ENCODE peak calls at places on chromosomes 13 and 19, in ten cellular contexts. V, U, X, B, H, S, W, O, I and T are unnamed samples.

GRCh38 chr13:20118268-20119140 is 42.3 kb downstream of the GJA3 start:
- DNase-seq in X (peak), B (no peak), I (no peak), S (peak), W (peak), H (no peak), U (no peak), O (peak), V (peak), T (peak)

GRCh38 chr13:39916330-39916729 is 260.9 kb downstream of the COG6 start:
- DNase-seq in V (no peak), I (no peak), S (no peak), U (no peak), B (no peak), W (no peak), O (peak), X (no peak), H (peak), T (no peak)

GRCh38 chr19:46828484-46828883 is 22.2 kb downstream of the AP2S1 start:
- DNase-seq in X (no peak), U (no peak), H (no peak), B (no peak), S (no peak), W (peak), I (no peak), O (peak), V (peak), T (peak)

GRCh38 chr13:22081430-22081829 is 410.6 kb downstream of the FGF9 start:
- DNase-seq in S (no peak), H (no peak), B (no peak), V (no peak), W (no peak), U (no peak), O (no peak), X (no peak), I (no peak), T (no peak)

GRCh38 chr19:45243144-45243732 is 2.0 kb downstream of the EXOC3L2 start:
- DNase-seq in X (no peak), B (no peak), V (no peak), S (no peak), O (no peak), I (no peak), H (no peak), U (no peak), W (no peak), T (peak)

GRCh38 chr19:8208710-8209110 is 460 bp upstream of the CERS4 start:
- DNase-seq in O (no peak), B (no peak), X (no peak), H (no peak), U (peak), W (no peak), V (no peak), I (no peak), S (no peak), T (peak)

GRCh38 chr13:30751183-30751933 is 16.0 kb downstream of the ALOX5AP start:
- DNase-seq in O (no peak), V (no peak), B (no peak), S (no peak), W (no peak), U (no peak), I (no peak), H (no peak), X (no peak), T (no peak)

GRCh38 chr19:13864513-13865242 is 12.3 kb upstream of the NANOS3 start:
- DNase-seq in X (no peak), W (no peak), U (no peak), V (no peak), B (no peak), S (no peak), I (no peak), O (no peak), H (no peak), T (peak)

GRCh38 chr19:19324059-19324755 is 3.6 kb downstream of the MAU2 start:
- DNase-seq in B (no peak), I (no peak), X (no peak), S (no peak), W (no peak), O (no peak), V (no peak), H (no peak), U (no peak), T (peak)

GRCh38 chr19:28349604-28350003 is 863.3 kb downstream of the UQCRFS1 start:
- DNase-seq in O (no peak), S (no peak), U (no peak), X (no peak), H (no peak), W (no peak), V (no peak), B (no peak), I (no peak), T (no peak)

GRCh38 chr19:38711726-38712153 is 32.5 kb downstream of the CAPN12 start:
- DNase-seq in V (no peak), S (no peak), I (no peak), H (peak), U (no peak), W (no peak), B (no peak), X (no peak), O (peak), T (peak)

GRCh38 chr13:28805193-28805819 is 14.8 kb upstream of the MTUS2 start:
- DNase-seq in O (peak), B (peak), S (peak), W (no peak), I (no peak), X (peak), U (no peak), H (no peak), V (peak), T (no peak)

GRCh38 chr13:104466016-104466415 is 1399.8 kb upstream of the SLC10A2 start:
- DNase-seq in O (no peak), S (no peak), W (no peak), B (no peak), U (no peak), H (no peak), I (no peak), X (no peak), V (peak), T (no peak)

GRCh38 chr13:114161644-114162532 is 17.2 kb upstream of the CFAP97D2 start:
- DNase-seq in H (no peak), I (no peak), O (peak), S (no peak), U (no peak), W (peak), X (no peak), B (no peak), V (peak), T (peak)

GRCh38 chr13:73228546-73228945 is 169.7 kb downstream of the KLF5 start:
- DNase-seq in W (no peak), V (peak), B (no peak), H (peak), X (no peak), U (no peak), I (no peak), O (peak), S (no peak), T (peak)

GRCh38 chr13:54536112-54536511 is 1507.5 kb downstream of the OLFM4 start:
- DNase-seq in U (no peak), H (no peak), B (no peak), W (no peak), V (peak), X (no peak), S (peak), I (no peak), O (no peak), T (no peak)

GRCh38 chr13:50574731-50575130 is 268.8 kb downstream of the DLEU7 start:
- DNase-seq in U (no peak), B (no peak), I (no peak), H (no peak), W (no peak), S (no peak), O (peak), X (no peak), V (no peak), T (peak)

GRCh38 chr13:25042141-25042540 is 53.8 kb upstream of the PABPC3 start:
- DNase-seq in O (no peak), B (no peak), I (no peak), H (no peak), X (no peak), V (no peak), U (no peak), W (no peak), S (no peak), T (no peak)

GRCh38 chr13:114132419-114133121 is at the start of gene RASA3:
- DNase-seq in V (peak), S (peak), H (peak), X (peak), O (peak), W (peak), B (peak), U (peak), I (peak), T (peak)

GRCh38 chr19:55385749-55386514 is at the start of gene RPL28:
- DNase-seq in W (peak), O (peak), B (peak), X (peak), U (peak), H (peak), S (peak), I (peak), V (peak), T (peak)

GRCh38 chr19:28710278-28710677 is 502.7 kb downstream of the UQCRFS1 start:
- DNase-seq in X (no peak), U (peak), S (peak), B (no peak), W (peak), H (peak), V (peak), O (peak), I (peak), T (no peak)

GRCh38 chr19:31314156-31314555 is 35.1 kb downstream of the TSHZ3 start:
- DNase-seq in H (no peak), V (peak), S (no peak), O (peak), X (no peak), W (no peak), U (no peak), I (no peak), B (no peak), T (no peak)

GRCh38 chr13:52158629-52159158 is 703 bp downstream of the NEK3 start:
- DNase-seq in O (peak), V (peak), B (no peak), U (no peak), X (no peak), W (peak), S (no peak), H (peak), I (no peak), T (peak)

GRCh38 chr19:9857920-9858746 is 23.0 kb downstream of the PIN1 start:
- DNase-seq in U (no peak), H (peak), X (no peak), O (no peak), S (no peak), W (no peak), V (no peak), I (no peak), B (no peak), T (peak)

GRCh38 chr13:101424381-101425155 is 8.3 kb upstream of the NALCN start:
- DNase-seq in B (no peak), S (no peak), U (no peak), X (no peak), I (no peak), V (peak), H (peak), W (peak), O (peak), T (no peak)

GRCh38 chr19:45632468-45633196 is 6.6 kb downstream of the EML2 start:
- DNase-seq in U (peak), O (peak), I (peak), H (peak), B (peak), S (peak), W (peak), X (peak), V (peak), T (peak)

GRCh38 chr13:41284512-41285288 is 21.3 kb upstream of the MTRF1 start:
- DNase-seq in S (no peak), W (peak), H (peak), U (no peak), I (peak), O (peak), X (no peak), V (peak), B (no peak), T (peak)
- H3K4me2 ChIP-seq in S (no peak), W (no peak), H (no peak), U (no peak), I (peak), O (no peak), X (no peak), V (peak), B (no peak), T (peak)

GRCh38 chr13:48624858-48625257 is 28.9 kb upstream of the CYSLTR2 start:
- DNase-seq in S (no peak), I (no peak), U (no peak), H (no peak), B (no peak), W (peak), X (no peak), V (no peak), O (no peak), T (no peak)
- H3K4me2 ChIP-seq in S (no peak), I (no peak), U (no peak), H (no peak), B (no peak), W (no peak), X (no peak), V (no peak), O (no peak), T (no peak)

GRCh38 chr19:2326699-2327360 is 1.6 kb downstream of the LSM7 start:
- DNase-seq in O (peak), B (no peak), I (no peak), H (no peak), W (no peak), S (no peak), U (no peak), X (no peak), V (no peak), T (no peak)
- H3K4me2 ChIP-seq in O (peak), B (no peak), I (peak), H (peak), W (no peak), S (peak), U (no peak), X (no peak), V (peak), T (peak)

GRCh38 chr19:49847731-49848696 is 2.9 kb upstream of the PTOV1 start:
- DNase-seq in H (peak), S (no peak), B (no peak), I (peak), U (no peak), X (no peak), W (no peak), O (peak), V (peak), T (peak)
- H3K4me2 ChIP-seq in H (peak), S (no peak), B (no peak), I (peak), U (no peak), X (no peak), W (no peak), O (peak), V (peak), T (peak)

DNA sequence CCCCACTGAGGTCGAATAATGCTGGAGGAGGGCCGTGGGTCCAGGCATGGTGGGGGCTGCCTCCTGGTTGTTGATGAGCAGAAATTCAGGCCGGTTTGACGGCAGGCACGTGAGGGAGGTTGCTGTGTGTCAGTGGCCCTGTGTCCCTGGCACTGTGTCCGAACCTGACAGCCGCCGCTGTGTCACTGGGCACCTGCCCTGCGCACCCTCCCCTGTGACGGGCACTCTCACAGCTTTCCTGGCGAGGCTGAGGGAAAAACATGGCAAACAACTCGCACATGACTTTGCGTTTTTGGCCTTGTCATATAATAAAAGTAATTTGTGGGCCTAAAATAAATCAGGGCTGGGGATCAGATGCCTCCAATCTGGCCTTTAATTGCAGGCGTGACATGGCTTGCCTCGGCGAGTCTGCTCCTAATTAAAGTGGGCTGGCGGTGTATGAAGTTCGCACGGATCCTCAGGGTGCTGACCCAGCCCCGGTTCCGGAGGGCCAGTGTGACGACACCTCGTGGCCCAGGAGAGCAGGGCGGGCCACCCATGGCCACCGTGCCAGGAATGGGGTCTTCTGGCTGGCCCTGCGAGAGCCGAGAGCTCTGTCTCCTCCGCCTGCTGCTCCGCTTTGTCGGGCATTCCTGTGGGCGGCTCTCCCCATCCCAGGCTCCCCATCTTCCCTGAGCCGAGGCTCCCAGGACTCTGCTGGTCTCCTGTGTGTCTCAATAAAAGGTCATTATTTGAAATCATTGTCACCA is 91.9 kb downstream of the KDM4B start:
- DNase-seq in X (no peak), V (no peak), S (peak), U (no peak), I (no peak), O (no peak), H (no peak), W (no peak), B (no peak), T (no peak)
- H3K4me2 ChIP-seq in X (no peak), V (no peak), S (no peak), U (no peak), I (no peak), O (no peak), H (no peak), W (no peak), B (no peak), T (no peak)

DNA sequence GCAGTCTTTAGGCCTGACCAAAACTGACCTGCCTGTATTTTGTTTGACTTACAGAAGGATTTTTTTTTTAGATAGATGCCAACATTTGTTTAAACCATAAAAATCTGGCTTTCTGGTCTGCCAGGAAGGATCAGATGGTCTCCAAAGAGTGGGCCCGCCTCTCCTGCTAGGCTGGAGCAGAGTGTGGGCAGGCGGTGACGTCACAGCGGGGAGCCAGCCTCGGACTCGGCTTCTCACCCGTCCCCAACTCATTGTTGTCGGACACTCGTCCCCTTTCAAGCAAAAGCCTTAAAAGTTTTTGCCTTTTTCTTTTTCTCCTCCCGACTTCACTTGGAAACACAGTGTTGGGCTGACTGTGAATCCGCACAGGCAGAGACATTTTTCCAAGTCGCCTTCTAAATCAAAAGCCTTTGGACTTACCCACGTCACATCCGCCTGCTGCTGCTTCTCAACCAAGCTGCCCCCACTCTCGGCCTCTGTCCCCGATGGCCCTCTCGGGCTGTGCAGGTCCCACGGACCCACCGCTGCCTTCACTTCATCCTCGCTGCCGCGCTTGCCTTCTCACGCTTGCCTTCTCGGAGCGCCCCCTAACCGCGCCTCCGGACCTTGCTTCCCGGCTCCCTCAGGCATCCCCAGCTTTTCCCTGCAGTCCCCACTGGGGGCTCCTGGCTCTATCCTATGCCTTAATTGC is 4.1 kb upstream of the ZNF135 start:
- DNase-seq in O (peak), U (no peak), S (peak), W (no peak), B (peak), V (no peak), I (no peak), H (no peak), X (peak), T (peak)
- H3K4me2 ChIP-seq in O (peak), U (no peak), S (no peak), W (no peak), B (peak), V (no peak), I (no peak), H (peak), X (no peak), T (peak)